ENCODE peak calls at places on chromosomes 7 and 10, in nine cellular contexts. I is pancreas; E is HCT116; B is CD8-positive, alpha-beta memory T cell; N is astrocyte; W is psoas muscle; F is BE2C; Q is IMR-90; C is breast epithelium. D is an unnamed sample. For H3K4me1 and H3K9me3, the result is how much of the 10 kb centered on the place peaks cover.

GRCh38 chr10:96468845-96469244 is 44.9 kb downstream of the TLL2 start:
- DNase-seq in I (no peak), E (no peak), B (no peak), N (no peak), W (no peak), F (no peak), Q (no peak), C (no peak), D (no peak)

GRCh38 chr7:26439502-26440252 is 148.0 kb downstream of the SNX10 start:
- DNase-seq in I (peak), E (no peak), B (no peak), N (no peak), W (no peak), F (no peak), Q (no peak), C (no peak), D (no peak)

GRCh38 chr7:117009705-117010361 is 56.5 kb downstream of the ST7 start:
- DNase-seq in I (no peak), E (no peak), B (no peak), N (no peak), W (no peak), F (no peak), Q (no peak), C (no peak), D (no peak)

GRCh38 chr10:11691319-11691755 is 50.8 kb upstream of the ECHDC3 start:
- DNase-seq in I (no peak), E (no peak), B (no peak), N (no peak), W (no peak), F (no peak), Q (no peak), C (no peak), D (no peak)

GRCh38 chr7:27647052-27647451 is 15.6 kb downstream of the HIBADH start:
- DNase-seq in I (no peak), E (peak), B (no peak), N (peak), W (no peak), F (no peak), Q (peak), C (no peak), D (no peak)

GRCh38 chr10:62817120-62817762 is 1.1 kb upstream of the EGR2 start:
- DNase-seq in I (peak), E (no peak), B (peak), N (peak), W (peak), F (peak), Q (peak), C (no peak), D (peak)

GRCh38 chr7:78514653-78515052 is 716.1 kb downstream of the PHTF2 start:
- DNase-seq in I (no peak), E (no peak), B (no peak), N (no peak), W (no peak), F (no peak), Q (no peak), C (no peak), D (no peak)

GRCh38 chr10:6052247-6053221 is 9.6 kb downstream of the IL2RA start:
- DNase-seq in I (no peak), E (no peak), B (peak), N (no peak), W (no peak), F (no peak), Q (no peak), C (no peak), D (no peak)

GRCh38 chr7:51593638-51594037 is 277.0 kb upstream of the COBL start:
- DNase-seq in I (no peak), E (no peak), B (no peak), N (no peak), W (no peak), F (no peak), Q (no peak), C (no peak), D (no peak)

GRCh38 chr7:27873981-27874957 is 134.3 kb downstream of the TAX1BP1 start:
- DNase-seq in I (peak), E (no peak), B (no peak), N (peak), W (peak), F (no peak), Q (peak), C (no peak), D (no peak)

GRCh38 chr7:99079104-99079503 is 64.8 kb downstream of the SMURF1 start:
- DNase-seq in I (no peak), E (no peak), B (no peak), N (no peak), W (no peak), F (peak), Q (no peak), C (no peak), D (no peak)

GRCh38 chr10:28432210-28432676 is 100.7 kb upstream of the WAC start:
- DNase-seq in I (peak), E (peak), B (no peak), N (peak), W (peak), F (peak), Q (peak), C (no peak), D (peak)

GRCh38 chr7:6536262-6536770 is 14.9 kb downstream of the GRID2IP start:
- DNase-seq in I (no peak), E (no peak), B (no peak), N (no peak), W (no peak), F (no peak), Q (no peak), C (no peak), D (no peak)

GRCh38 chr10:71773221-71773971 is at the start of gene VSIR:
- DNase-seq in I (peak), E (peak), B (peak), N (peak), W (peak), F (peak), Q (peak), C (peak), D (peak)
- H3K4me1 ChIP-seq in I (under half), E (half or more), B (half or more), N (under half), W (half or more), F (under half), Q (under half), C (under half), D (under half)

DNA sequence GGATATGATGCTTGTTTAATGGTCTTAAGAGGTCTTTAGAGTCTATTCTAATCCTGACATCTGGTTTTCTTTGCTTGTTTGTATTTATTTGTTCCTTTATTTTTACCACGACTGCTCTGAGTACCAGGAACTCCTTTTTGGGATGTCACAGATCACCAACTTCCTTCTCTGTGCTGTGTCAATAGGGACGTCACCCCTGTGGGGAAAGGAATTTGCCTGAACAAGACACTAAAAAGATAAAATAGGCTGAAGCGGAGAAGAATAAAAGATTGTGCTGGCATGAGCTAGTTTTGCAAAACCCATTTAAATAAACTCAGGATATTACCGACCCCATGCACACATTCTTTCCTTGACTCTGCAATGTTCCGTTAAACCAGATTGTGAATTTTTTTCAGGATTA is 27.7 kb downstream of the MGMT start:
- DNase-seq in I (no peak), E (no peak), B (no peak), N (no peak), W (no peak), F (no peak), Q (no peak), C (no peak), D (peak)
- H3K9me3 ChIP-seq in I (under half), E (under half), B (under half), N (under half), W (under half), F (under half), Q (under half), C (under half), D (under half)

DNA sequence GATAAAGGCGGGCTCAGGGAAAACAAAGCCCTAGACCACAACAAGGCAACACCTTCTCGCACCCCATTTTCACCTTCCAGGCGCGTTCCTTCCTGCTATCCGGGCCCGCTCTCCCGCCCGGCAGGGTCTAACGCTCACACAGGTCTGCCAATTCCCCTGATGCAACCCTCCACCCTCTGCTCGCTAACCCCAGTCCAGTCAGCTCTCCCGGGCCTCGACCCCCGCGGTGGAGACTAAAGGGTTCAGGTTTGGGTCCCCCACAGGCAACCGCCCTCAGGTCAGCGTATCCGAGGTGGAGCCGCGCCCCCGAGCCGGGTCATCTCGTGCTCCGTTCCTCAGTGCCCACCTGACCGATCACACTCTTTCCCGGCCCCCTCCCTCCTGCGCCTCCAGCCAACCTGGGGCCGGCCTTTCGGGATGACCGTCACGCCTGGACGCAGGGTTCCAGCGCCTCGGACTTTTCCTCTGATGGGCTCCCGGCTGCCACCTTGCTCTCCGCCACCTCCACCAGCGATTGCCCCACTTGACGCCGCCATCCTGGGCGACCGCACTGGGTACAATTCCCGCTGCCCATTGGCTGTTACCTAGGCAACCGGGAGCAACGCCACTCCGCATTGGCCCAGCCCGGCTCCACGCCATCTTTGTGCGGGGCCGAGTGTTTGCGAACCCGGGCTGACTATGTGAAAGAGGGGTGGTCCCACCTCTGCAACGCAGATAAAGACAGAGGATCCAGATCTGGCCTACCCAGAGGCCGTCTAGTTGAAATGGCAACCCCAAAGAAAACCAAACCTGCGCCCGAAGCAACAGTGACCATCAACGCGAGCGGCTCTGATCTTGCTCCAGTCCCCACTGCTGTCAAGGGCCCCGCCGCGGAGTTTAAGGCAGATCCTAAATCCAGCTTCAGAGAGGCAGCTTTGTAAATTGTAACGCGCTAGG is at the start of gene MORN4:
- DNase-seq in I (peak), E (peak), B (peak), N (peak), W (peak), F (peak), Q (peak), C (peak), D (peak)
- H3K4me3 ChIP-seq in I (peak), E (peak), B (peak), N (peak), W (peak), F (peak), Q (peak), C (peak), D (peak)

DNA sequence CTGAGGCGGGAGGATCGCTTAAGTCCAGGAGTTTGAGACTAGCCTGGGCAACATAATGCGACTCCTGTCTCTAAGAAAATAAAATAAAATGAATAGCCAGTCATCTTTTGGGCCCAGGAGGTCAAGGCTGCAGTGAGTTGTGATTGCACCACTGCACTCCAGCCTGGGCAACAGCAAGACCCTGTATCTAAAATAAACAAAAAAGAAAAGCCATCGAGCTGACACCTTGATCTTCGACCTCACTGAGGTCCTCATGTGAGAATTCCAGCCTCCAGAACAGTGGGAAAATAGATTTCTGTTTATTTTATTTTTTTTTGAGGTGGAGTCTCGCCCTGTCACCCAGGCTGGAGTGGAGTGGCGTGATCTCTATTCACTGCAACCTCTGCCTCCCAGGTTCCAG is 301.5 kb upstream of the GALNT17 start:
- DNase-seq in I (no peak), E (no peak), B (no peak), N (no peak), W (no peak), F (no peak), Q (no peak), C (no peak), D (no peak)
- H3K4me1 ChIP-seq in I (under half), E (under half), B (under half), N (under half), W (under half), F (under half), Q (under half), C (under half), D (under half)

GRCh38 chr7:32513205-32513604 is 17.9 kb downstream of the AVL9 start:
- DNase-seq in I (no peak), E (no peak), B (no peak), N (no peak), W (no peak), F (no peak), Q (no peak), C (no peak), D (no peak)

GRCh38 chr7:32516551-32517082 is 21.3 kb downstream of the AVL9 start:
- DNase-seq in I (no peak), E (no peak), B (no peak), N (peak), W (no peak), F (no peak), Q (no peak), C (no peak), D (no peak)

GRCh38 chr7:32519763-32520162 is 24.5 kb downstream of the AVL9 start:
- DNase-seq in I (no peak), E (no peak), B (no peak), N (no peak), W (no peak), F (no peak), Q (no peak), C (no peak), D (no peak)

GRCh38 chr7:32518534-32519140 is 23.3 kb downstream of the AVL9 start:
- DNase-seq in I (no peak), E (peak), B (no peak), N (peak), W (no peak), F (no peak), Q (peak), C (no peak), D (peak)

DNA sequence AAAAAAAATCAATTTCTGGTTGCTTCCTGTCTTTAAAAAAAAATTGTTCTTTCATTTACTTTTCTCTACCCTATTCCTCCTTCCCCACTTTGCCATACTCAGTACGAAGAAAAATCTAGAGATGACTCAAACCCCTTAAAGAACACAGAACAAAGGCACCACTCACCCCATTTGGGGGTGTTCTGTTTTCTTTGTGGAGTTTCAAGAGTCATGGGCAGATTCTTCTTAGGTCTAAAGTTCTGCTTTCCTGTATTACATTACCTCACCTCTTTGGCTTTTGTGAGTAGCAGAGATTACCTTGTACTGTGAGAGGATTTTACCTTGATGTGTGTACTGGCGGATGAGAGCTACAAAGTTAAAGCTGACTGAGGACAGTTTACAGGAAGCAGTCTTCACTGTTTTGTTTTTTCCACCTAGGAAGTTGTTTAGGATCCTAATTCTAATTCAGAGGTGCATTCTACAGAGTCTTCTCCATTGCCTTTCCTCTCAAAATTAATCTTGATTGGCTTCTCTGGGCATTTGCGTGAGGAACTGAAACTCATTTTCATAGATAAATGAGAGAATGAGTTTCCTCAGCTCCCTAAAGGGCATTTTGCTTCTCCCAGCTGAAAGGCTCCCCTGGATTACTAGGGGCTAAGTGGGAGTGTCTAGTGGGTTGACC is 20.7 kb downstream of the AVL9 start:
- DNase-seq in I (no peak), E (no peak), B (no peak), N (peak), W (no peak), F (no peak), Q (peak), C (no peak), D (no peak)
- H3K9me3 ChIP-seq in I (under half), E (under half), B (under half), N (under half), W (under half), F (under half), Q (under half), C (under half), D (under half)

DNA sequence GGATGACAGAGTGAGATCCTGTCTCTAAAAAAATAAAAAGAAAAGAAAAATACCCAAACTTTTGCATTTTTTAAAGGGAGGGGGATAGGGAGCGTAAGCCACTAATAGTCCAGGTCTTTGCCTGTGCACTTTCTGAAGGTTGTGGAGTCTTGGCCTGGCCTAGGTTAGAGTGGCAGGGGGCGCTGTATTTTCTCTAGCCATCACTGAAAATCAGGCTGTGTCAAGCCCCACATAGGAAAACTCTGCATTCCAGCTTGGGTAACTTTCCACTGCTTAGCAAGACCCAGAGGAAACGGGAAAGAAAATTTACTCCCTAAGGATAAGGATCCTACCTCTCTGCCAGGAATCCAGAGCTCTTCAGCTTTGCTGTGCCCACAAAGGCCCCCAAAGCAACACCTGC is 10.5 kb upstream of the PAX4 start:
- DNase-seq in I (no peak), E (no peak), B (no peak), N (no peak), W (no peak), F (no peak), Q (no peak), C (no peak), D (no peak)
- H3K4me3 ChIP-seq in I (no peak), E (no peak), B (no peak), N (no peak), W (no peak), F (no peak), Q (no peak), C (no peak), D (no peak)

GRCh38 chr10:104317195-104318095 is 20.8 kb downstream of the ITPRIP start:
- DNase-seq in I (no peak), E (no peak), B (no peak), N (peak), W (no peak), F (no peak), Q (peak), C (no peak), D (no peak)
- H3K4me1 ChIP-seq in I (under half), E (under half), B (under half), N (under half), W (under half), F (under half), Q (under half), C (under half), D (under half)

DNA sequence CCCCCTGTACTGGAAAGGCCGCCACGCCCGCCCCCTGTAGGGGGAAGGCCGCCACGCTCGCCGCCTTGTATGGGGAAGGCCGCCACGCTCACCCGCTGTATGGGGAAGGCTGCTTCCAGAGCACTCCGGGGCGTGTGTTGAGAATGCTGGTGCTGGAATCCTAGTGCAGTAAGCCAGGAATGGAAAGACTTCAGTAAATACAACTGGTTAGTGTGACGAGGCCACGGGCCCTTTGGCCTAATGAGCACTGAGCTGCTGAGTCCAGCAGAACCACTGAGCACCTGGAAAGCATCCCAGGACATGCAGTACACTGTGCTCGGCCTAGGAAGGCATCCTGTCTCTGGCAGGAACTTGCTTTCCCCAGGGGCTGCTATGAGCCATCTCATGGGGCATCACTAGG is 398.9 kb downstream of the PTPRN2 start:
- DNase-seq in I (no peak), E (no peak), B (no peak), N (no peak), W (no peak), F (no peak), Q (no peak), C (no peak), D (no peak)
- H3K9me3 ChIP-seq in I (under half), E (under half), B (under half), N (under half), W (under half), F (under half), Q (half or more), C (under half), D (under half)

GRCh38 chr10:77226434-77226833 is 411.2 kb downstream of the KCNMA1 start:
- DNase-seq in I (no peak), E (no peak), B (no peak), N (no peak), W (no peak), F (no peak), Q (no peak), C (no peak), D (no peak)

GRCh38 chr10:77226871-77227557 is 410.6 kb downstream of the KCNMA1 start:
- DNase-seq in I (no peak), E (no peak), B (no peak), N (peak), W (no peak), F (peak), Q (peak), C (no peak), D (no peak)

GRCh38 chr10:77220150-77220549 is 417.5 kb downstream of the KCNMA1 start:
- DNase-seq in I (no peak), E (no peak), B (no peak), N (no peak), W (no peak), F (no peak), Q (no peak), C (no peak), D (no peak)

GRCh38 chr10:77226020-77226419 is 411.6 kb downstream of the KCNMA1 start:
- DNase-seq in I (no peak), E (no peak), B (no peak), N (no peak), W (no peak), F (no peak), Q (no peak), C (no peak), D (no peak)

GRCh38 chr10:77223532-77224460 is 413.8 kb downstream of the KCNMA1 start:
- DNase-seq in I (no peak), E (no peak), B (no peak), N (no peak), W (peak), F (no peak), Q (no peak), C (no peak), D (no peak)
- H3K4me3 ChIP-seq in I (no peak), E (no peak), B (no peak), N (no peak), W (no peak), F (no peak), Q (no peak), C (no peak), D (no peak)